ENCODE peak calls at places on chromosome 5, in eight cellular contexts. L is AG04450, U is tibial nerve, I is OCI-LY7, P is heart right ventricle, B is ovary, O is suprapubic skin, E is choroid plexus epithelial cell. K is an unnamed sample.

GRCh38 chr5:155807884-155808576 is 518.9 kb upstream of the SGCD start:
- DNase-seq in L (no peak), U (no peak), I (no peak), P (no peak), B (no peak), O (no peak), E (no peak), K (no peak)

GRCh38 chr5:59003641-59004040 is 420.8 kb downstream of the RAB3C start:
- DNase-seq in L (no peak), U (no peak), I (no peak), P (no peak), B (no peak), O (no peak), E (no peak), K (no peak)

GRCh38 chr5:95043234-95043633 is 241.7 kb downstream of the MCTP1 start:
- DNase-seq in L (no peak), U (no peak), I (no peak), P (no peak), B (no peak), O (no peak), E (peak; percentile 31), K (no peak)

GRCh38 chr5:119478781-119479180 is 26.5 kb downstream of the HSD17B4 start:
- DNase-seq in L (no peak), U (no peak), I (no peak), P (no peak), B (no peak), O (no peak), E (peak; percentile 10), K (no peak)

GRCh38 chr5:915946-916345 is 23.3 kb downstream of the TRIP13 start:
- DNase-seq in L (no peak), U (no peak), I (no peak), P (no peak), B (no peak), O (no peak), E (no peak), K (no peak)

GRCh38 chr5:54514841-54515432 is 2.6 kb upstream of the SNX18 start:
- DNase-seq in L (peak; percentile 59), U (no peak), I (no peak), P (no peak), B (no peak), O (no peak), E (peak; percentile 74), K (peak; percentile 77)

GRCh38 chr5:53424691-53425597 is 55.5 kb upstream of the FST start:
- DNase-seq in L (no peak), U (no peak), I (no peak), P (no peak), B (no peak), O (no peak), E (no peak), K (no peak)

GRCh38 chr5:78533356-78533755 is 115.2 kb downstream of the LHFPL2 start:
- DNase-seq in L (no peak), U (no peak), I (peak; percentile 64), P (no peak), B (no peak), O (no peak), E (peak; percentile 75), K (no peak)

GRCh38 chr5:140358738-140359310 is 1.2 kb upstream of the SLC4A9 start:
- DNase-seq in L (no peak), U (no peak), I (no peak), P (no peak), B (no peak), O (no peak), E (peak; percentile 63), K (no peak)

GRCh38 chr5:39794511-39794910 is 369.7 kb upstream of the DAB2 start:
- DNase-seq in L (no peak), U (no peak), I (no peak), P (no peak), B (no peak), O (no peak), E (peak; percentile 73), K (no peak)

GRCh38 chr5:145941677-145942130 is 5.3 kb downstream of the SH3RF2 start:
- DNase-seq in L (no peak), U (no peak), I (no peak), P (no peak), B (no peak), O (no peak), E (no peak), K (no peak)

GRCh38 chr5:145943674-145944121 is 7.3 kb downstream of the SH3RF2 start:
- DNase-seq in L (no peak), U (no peak), I (no peak), P (no peak), B (no peak), O (no peak), E (peak; percentile 74), K (no peak)

GRCh38 chr5:145942202-145942601 is 5.8 kb downstream of the SH3RF2 start:
- DNase-seq in L (no peak), U (no peak), I (no peak), P (no peak), B (no peak), O (no peak), E (no peak), K (no peak)

GRCh38 chr5:145941096-145941676 is 4.8 kb downstream of the SH3RF2 start:
- DNase-seq in L (no peak), U (no peak), I (no peak), P (no peak), B (no peak), O (no peak), E (peak; percentile 56), K (no peak)

DNA sequence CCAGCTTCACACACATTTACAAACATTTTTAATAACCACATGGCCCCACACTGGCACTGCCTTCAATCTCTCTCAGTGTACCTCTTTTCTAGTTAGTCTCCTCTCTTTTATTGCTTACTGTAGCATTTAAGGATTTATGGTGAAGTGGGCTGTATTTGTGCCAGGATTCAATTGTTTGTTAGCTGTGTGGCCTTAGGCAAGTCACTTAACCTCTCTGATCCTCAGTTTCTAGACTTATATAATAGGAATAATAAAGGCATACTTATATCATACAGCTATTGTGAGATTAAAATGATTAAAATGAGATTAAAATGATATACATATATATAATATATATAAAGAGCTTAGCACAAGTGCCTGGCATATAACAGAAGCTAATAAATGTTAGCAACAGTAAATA is 6.4 kb downstream of the SH3RF2 start:
- DNase-seq in L (no peak), U (no peak), I (no peak), P (no peak), B (no peak), O (no peak), E (no peak), K (no peak)
- TF ChIP-seq CTCF in L (no peak), U (no peak), I (no peak), P (no peak), B (no peak), O (no peak), E (no peak), K (no peak)

DNA sequence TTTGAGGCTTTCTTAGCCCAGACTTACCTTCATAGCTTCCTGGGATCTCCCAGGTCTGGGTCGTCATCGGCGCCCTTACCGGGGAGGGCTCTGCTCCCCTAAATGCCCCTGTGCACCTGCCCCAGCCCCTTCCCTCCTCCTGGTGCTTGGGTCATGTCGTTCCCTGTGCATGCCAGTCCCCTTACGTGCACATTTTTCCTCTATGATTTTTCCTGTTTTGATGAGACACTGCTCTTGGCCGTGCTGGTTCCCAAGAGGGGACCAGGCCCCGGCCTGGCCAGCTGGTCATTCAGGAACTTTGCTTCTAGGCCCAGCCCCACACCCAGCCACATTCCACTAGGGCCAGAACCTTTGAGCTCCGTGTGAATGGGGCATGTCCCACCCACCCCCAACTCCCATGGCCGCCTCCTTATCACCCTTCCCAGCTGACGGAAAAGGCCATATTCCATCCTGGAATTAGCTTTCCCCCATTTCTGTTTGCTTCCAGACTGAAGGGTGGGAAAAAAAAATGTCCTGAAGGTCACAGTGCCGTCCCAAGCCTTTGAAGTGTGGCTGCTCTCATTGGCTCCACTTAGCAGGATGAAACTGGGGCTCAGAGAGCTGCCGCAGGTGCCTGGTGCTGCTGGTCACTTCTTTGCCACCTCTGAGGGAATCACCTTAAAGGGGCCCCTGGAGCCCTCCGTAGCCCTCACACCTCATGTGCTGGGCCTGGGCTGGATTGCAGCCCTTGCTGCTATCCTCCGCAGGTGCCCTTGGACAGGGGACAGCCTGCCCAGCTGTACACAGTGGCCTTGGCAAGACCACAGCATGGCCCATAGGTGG is 25.1 kb downstream of the ERGIC1 start:
- DNase-seq in L (peak; percentile 47), U (peak; percentile 69), I (no peak), P (peak; percentile 78), B (no peak), O (peak; percentile 87), E (peak; percentile 64), K (no peak)
- H3K4me3 ChIP-seq in L (no peak overlapping the region), U (no peak overlapping the region), I (no peak overlapping the region), P (no peak overlapping the region), B (no peak overlapping the region), O (no peak overlapping the region), E (no peak overlapping the region), K (no peak overlapping the region)

DNA sequence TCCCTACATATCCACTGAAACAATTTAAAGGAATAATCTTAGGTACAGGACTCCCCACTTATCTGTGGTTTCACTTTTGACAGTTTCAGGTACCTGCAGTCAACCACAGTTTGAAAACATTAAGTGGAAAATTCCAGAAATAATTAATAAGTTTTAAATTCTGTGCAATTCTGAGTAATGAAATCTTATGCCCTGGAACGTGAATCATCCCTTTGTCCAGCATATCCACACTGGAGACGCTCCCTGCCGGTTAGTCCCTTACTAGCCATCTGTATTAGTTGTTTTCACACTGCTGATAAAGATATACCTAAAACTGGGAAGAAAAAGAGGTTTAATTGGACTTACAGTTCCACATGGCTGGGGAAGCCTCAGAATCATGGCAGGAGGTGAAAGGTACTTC is 80.6 kb downstream of the NR3C1 start:
- DNase-seq in L (no peak), U (no peak), I (no peak), P (no peak), B (no peak), O (no peak), E (peak; percentile 55), K (no peak)
- TF ChIP-seq CTCF in L (no peak), U (no peak), I (no peak), P (no peak), B (no peak), O (no peak), E (peak; percentile 30), K (no peak)

GRCh38 chr5:113985505-113985904 is 376.4 kb upstream of the KCNN2 start:
- DNase-seq in L (no peak), U (no peak), I (no peak), P (no peak), B (no peak), O (no peak), E (no peak), K (no peak)

GRCh38 chr5:113984928-113985327 is 376.9 kb upstream of the KCNN2 start:
- DNase-seq in L (no peak), U (no peak), I (no peak), P (no peak), B (no peak), O (no peak), E (no peak), K (no peak)

GRCh38 chr5:113989913-113990305 is 372.0 kb upstream of the KCNN2 start:
- DNase-seq in L (no peak), U (no peak), I (no peak), P (no peak), B (no peak), O (no peak), E (no peak), K (no peak)

DNA sequence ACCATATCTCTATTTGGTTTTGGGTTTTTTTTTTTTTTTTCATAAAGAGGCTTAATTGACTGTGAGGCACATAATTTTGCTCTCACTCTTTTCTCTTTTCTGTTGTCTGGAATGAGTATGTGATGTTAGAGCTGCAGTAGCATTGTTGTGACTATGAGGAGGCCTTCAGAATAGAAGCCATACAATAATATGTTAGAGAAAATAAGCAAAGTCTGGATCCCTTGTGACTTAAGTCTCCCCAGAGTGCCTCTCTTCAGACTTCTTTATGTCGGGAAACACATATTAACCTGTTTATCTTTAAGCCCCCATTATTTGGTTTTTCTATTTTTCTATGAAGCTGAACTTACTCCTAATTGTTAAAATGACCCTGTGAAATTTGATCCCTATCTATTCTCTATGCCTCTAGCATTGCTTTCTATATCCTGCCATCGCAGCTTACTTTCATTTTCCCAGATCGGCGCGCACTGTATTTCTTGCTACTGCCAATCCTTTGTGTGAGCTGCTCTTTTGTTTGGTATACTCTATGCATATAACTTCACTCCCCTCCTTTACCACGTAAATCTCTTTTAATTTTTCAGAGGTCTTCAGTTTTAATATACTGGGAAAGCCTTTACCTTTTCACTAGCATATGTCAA is 372.5 kb upstream of the KCNN2 start:
- DNase-seq in L (no peak), U (no peak), I (no peak), P (no peak), B (no peak), O (no peak), E (no peak), K (no peak)
- H3K4me3 ChIP-seq in L (no peak overlapping the region), U (no peak overlapping the region), I (no peak overlapping the region), P (no peak overlapping the region), B (no peak overlapping the region), O (no peak overlapping the region), E (no peak overlapping the region), K (no peak overlapping the region)